ENCODE peak calls at places on chromosomes 11 and 22, in eight cellular contexts. One of them, this sample, is unnamed.

GRCh38 chr22:19941365-19942070 is at the start of the genes COMT and TXNRD2:
- DNase-seq in fibroblast of pulmonary artery: peak
- DNase-seq in Kasumi-1: peak
- DNase-seq in mesendoderm: peak
- DNase-seq in psoas muscle: peak
- DNase-seq in islet precursor cell: no peak
- DNase-seq in T-helper 17 cell: peak
- DNase-seq in GM03348: peak
- DNase-seq in this sample: peak

GRCh38 chr11:113202431-113202830 is 112.0 kb upstream of the TTC12 start:
- DNase-seq in fibroblast of pulmonary artery: peak
- DNase-seq in Kasumi-1: no peak
- DNase-seq in mesendoderm: peak
- DNase-seq in psoas muscle: no peak
- DNase-seq in islet precursor cell: peak
- DNase-seq in T-helper 17 cell: no peak
- DNase-seq in GM03348: no peak
- DNase-seq in this sample: no peak

GRCh38 chr11:63489879-63490278 is 1.1 kb downstream of the PLAAT5 start:
- DNase-seq in fibroblast of pulmonary artery: peak
- DNase-seq in Kasumi-1: no peak
- DNase-seq in mesendoderm: peak
- DNase-seq in psoas muscle: no peak
- DNase-seq in islet precursor cell: peak
- DNase-seq in T-helper 17 cell: no peak
- DNase-seq in GM03348: no peak
- DNase-seq in this sample: no peak

GRCh38 chr11:78166832-78167469 is 21.5 kb downstream of the KCTD21 start:
- DNase-seq in fibroblast of pulmonary artery: no peak
- DNase-seq in Kasumi-1: no peak
- DNase-seq in mesendoderm: no peak
- DNase-seq in psoas muscle: no peak
- DNase-seq in islet precursor cell: no peak
- DNase-seq in T-helper 17 cell: no peak
- DNase-seq in GM03348: no peak
- DNase-seq in this sample: no peak

GRCh38 chr11:77142091-77142975 is 14.3 kb downstream of the MYO7A start:
- DNase-seq in fibroblast of pulmonary artery: no peak
- DNase-seq in Kasumi-1: no peak
- DNase-seq in mesendoderm: no peak
- DNase-seq in psoas muscle: peak
- DNase-seq in islet precursor cell: peak
- DNase-seq in T-helper 17 cell: no peak
- DNase-seq in GM03348: no peak
- DNase-seq in this sample: no peak

GRCh38 chr22:36922097-36922608 is 8.7 kb downstream of the CSF2RB start:
- DNase-seq in fibroblast of pulmonary artery: peak
- DNase-seq in Kasumi-1: no peak
- DNase-seq in mesendoderm: peak
- DNase-seq in psoas muscle: no peak
- DNase-seq in islet precursor cell: peak
- DNase-seq in T-helper 17 cell: no peak
- DNase-seq in GM03348: peak
- DNase-seq in this sample: no peak

GRCh38 chr11:123194308-123195181 is 503 bp downstream of the CLMP start:
- DNase-seq in fibroblast of pulmonary artery: peak
- DNase-seq in Kasumi-1: no peak
- DNase-seq in mesendoderm: peak
- DNase-seq in psoas muscle: peak
- DNase-seq in islet precursor cell: peak
- DNase-seq in T-helper 17 cell: no peak
- DNase-seq in GM03348: peak
- DNase-seq in this sample: no peak

GRCh38 chr11:79708319-79708928 is 267.6 kb upstream of the TENM4 start:
- DNase-seq in fibroblast of pulmonary artery: peak
- DNase-seq in Kasumi-1: peak
- DNase-seq in mesendoderm: peak
- DNase-seq in psoas muscle: no peak
- DNase-seq in islet precursor cell: peak
- DNase-seq in T-helper 17 cell: no peak
- DNase-seq in GM03348: peak
- DNase-seq in this sample: no peak

GRCh38 chr11:3218483-3219280 is at the start of gene MRGPRG:
- DNase-seq in fibroblast of pulmonary artery: no peak
- DNase-seq in Kasumi-1: no peak
- DNase-seq in mesendoderm: no peak
- DNase-seq in psoas muscle: no peak
- DNase-seq in islet precursor cell: peak
- DNase-seq in T-helper 17 cell: no peak
- DNase-seq in GM03348: no peak
- DNase-seq in this sample: no peak

GRCh38 chr11:84255483-84255882 is 969.3 kb upstream of the CCDC90B start:
- DNase-seq in fibroblast of pulmonary artery: no peak
- DNase-seq in Kasumi-1: no peak
- DNase-seq in mesendoderm: no peak
- DNase-seq in psoas muscle: no peak
- DNase-seq in islet precursor cell: no peak
- DNase-seq in T-helper 17 cell: no peak
- DNase-seq in GM03348: no peak
- DNase-seq in this sample: no peak

GRCh38 chr11:47357985-47358730 is 5.7 kb upstream of the MYBPC3 start:
- DNase-seq in fibroblast of pulmonary artery: no peak
- DNase-seq in Kasumi-1: no peak
- DNase-seq in mesendoderm: no peak
- DNase-seq in psoas muscle: no peak
- DNase-seq in islet precursor cell: no peak
- DNase-seq in T-helper 17 cell: no peak
- DNase-seq in GM03348: no peak
- DNase-seq in this sample: no peak

GRCh38 chr11:130318031-130318673 is 3.4 kb upstream of the ZBTB44 start:
- DNase-seq in fibroblast of pulmonary artery: no peak
- DNase-seq in Kasumi-1: no peak
- DNase-seq in mesendoderm: peak
- DNase-seq in psoas muscle: no peak
- DNase-seq in islet precursor cell: no peak
- DNase-seq in T-helper 17 cell: no peak
- DNase-seq in GM03348: no peak
- DNase-seq in this sample: no peak

GRCh38 chr22:44455151-44455962 is 42.7 kb downstream of the RTL6 start:
- DNase-seq in fibroblast of pulmonary artery: no peak
- DNase-seq in Kasumi-1: no peak
- DNase-seq in mesendoderm: no peak
- DNase-seq in psoas muscle: no peak
- DNase-seq in islet precursor cell: no peak
- DNase-seq in T-helper 17 cell: peak
- DNase-seq in GM03348: no peak
- DNase-seq in this sample: no peak

GRCh38 chr11:15097411-15097810 is 17.3 kb upstream of the INSC start:
- DNase-seq in fibroblast of pulmonary artery: no peak
- DNase-seq in Kasumi-1: no peak
- DNase-seq in mesendoderm: no peak
- DNase-seq in psoas muscle: no peak
- DNase-seq in islet precursor cell: peak
- DNase-seq in T-helper 17 cell: no peak
- DNase-seq in GM03348: no peak
- DNase-seq in this sample: no peak

GRCh38 chr11:27085605-27086004 is 45.0 kb downstream of the BBOX1 start:
- DNase-seq in fibroblast of pulmonary artery: peak
- DNase-seq in Kasumi-1: no peak
- DNase-seq in mesendoderm: no peak
- DNase-seq in psoas muscle: no peak
- DNase-seq in islet precursor cell: no peak
- DNase-seq in T-helper 17 cell: no peak
- DNase-seq in GM03348: no peak
- DNase-seq in this sample: no peak

GRCh38 chr11:22957890-22958289 is 97.6 kb upstream of the CCDC179 start:
- DNase-seq in fibroblast of pulmonary artery: no peak
- DNase-seq in Kasumi-1: no peak
- DNase-seq in mesendoderm: no peak
- DNase-seq in psoas muscle: no peak
- DNase-seq in islet precursor cell: no peak
- DNase-seq in T-helper 17 cell: no peak
- DNase-seq in GM03348: no peak
- DNase-seq in this sample: no peak

GRCh38 chr22:48573766-48574165 is 1253.9 kb downstream of the BRD1 start:
- DNase-seq in fibroblast of pulmonary artery: no peak
- DNase-seq in Kasumi-1: no peak
- DNase-seq in mesendoderm: no peak
- DNase-seq in psoas muscle: no peak
- DNase-seq in islet precursor cell: no peak
- DNase-seq in T-helper 17 cell: no peak
- DNase-seq in GM03348: no peak
- DNase-seq in this sample: no peak

GRCh38 chr22:20430101-20430640 is 7.5 kb downstream of the SCARF2 start:
- DNase-seq in fibroblast of pulmonary artery: no peak
- DNase-seq in Kasumi-1: no peak
- DNase-seq in mesendoderm: peak
- DNase-seq in psoas muscle: peak
- DNase-seq in islet precursor cell: no peak
- DNase-seq in T-helper 17 cell: no peak
- DNase-seq in GM03348: no peak
- DNase-seq in this sample: no peak

GRCh38 chr11:120586072-120586471 is 74.5 kb downstream of the GRIK4 start:
- DNase-seq in fibroblast of pulmonary artery: no peak
- DNase-seq in Kasumi-1: no peak
- DNase-seq in mesendoderm: no peak
- DNase-seq in psoas muscle: no peak
- DNase-seq in islet precursor cell: no peak
- DNase-seq in T-helper 17 cell: no peak
- DNase-seq in GM03348: no peak
- DNase-seq in this sample: no peak

This sample was measured in CD14-positive monocyte.